ENCODE peak calls at places on chromosomes 11 and 22, in nine cellular contexts. X is A549, E is IMR-90, U is tibial nerve, Z is uterus, I is GM12878, V is testis, T is vagina, D is lower leg skin. F is an unnamed sample.

GRCh38 chr11:116600930-116601329 is 171.9 kb downstream of the BUD13 start:
- DNase-seq in V (no peak), D (peak; percentile 52), X (no peak), E (no peak), T (no peak), U (no peak), Z (no peak), I (no peak), F (no peak)

GRCh38 chr11:65801153-65801987 is 14.5 kb downstream of the OVOL1 start:
- DNase-seq in E (no peak), Z (no peak), U (no peak), D (no peak), V (no peak), I (no peak), X (no peak), T (no peak), F (no peak)

GRCh38 chr11:73729594-73730206 is 31.2 kb downstream of the RAB6A start:
- DNase-seq in T (no peak), V (no peak), Z (no peak), U (no peak), E (no peak), X (peak; percentile 28), D (peak; percentile 29), I (no peak), F (no peak)

GRCh38 chr22:20624161-20624616 is 116.8 kb downstream of the MED15 start:
- DNase-seq in Z (no peak), U (no peak), D (no peak), I (peak; percentile 85), X (no peak), V (no peak), T (no peak), E (peak; percentile 31), F (no peak)

GRCh38 chr11:35981581-35981980 is 37.7 kb downstream of the LDLRAD3 start:
- DNase-seq in X (no peak), D (no peak), V (no peak), E (no peak), Z (no peak), I (no peak), U (no peak), T (no peak), F (no peak)

GRCh38 chr11:122268601-122269130 is 152.7 kb upstream of the BLID start:
- DNase-seq in Z (no peak), V (no peak), X (no peak), U (no peak), E (no peak), I (no peak), D (no peak), T (no peak), F (no peak)

GRCh38 chr22:42275176-42275575 is 4.7 kb upstream of the TCF20 start:
- DNase-seq in E (no peak), I (no peak), T (no peak), Z (no peak), D (peak; percentile 77), X (no peak), U (no peak), V (no peak), F (no peak)

GRCh38 chr11:119089319-119089718 is 4.6 kb downstream of the HMBS start:
- DNase-seq in X (no peak), T (no peak), U (no peak), E (no peak), Z (no peak), I (no peak), V (no peak), D (no peak), F (no peak)

GRCh38 chr11:66006134-66006890 is 4.0 kb downstream of the BANF1 start:
- DNase-seq in E (no peak), Z (no peak), X (no peak), U (no peak), T (no peak), V (no peak), D (no peak), I (no peak), F (no peak)

GRCh38 chr11:61693897-61694840 is 14.0 kb downstream of the DAGLA start:
- DNase-seq in U (no peak), V (peak; percentile 76), X (no peak), D (no peak), I (no peak), E (no peak), Z (no peak), T (no peak), F (no peak)

GRCh38 chr11:96204366-96204659 is 138.7 kb downstream of the MAML2 start:
- DNase-seq in I (no peak), T (no peak), V (no peak), Z (no peak), E (no peak), D (no peak), U (no peak), X (no peak), F (no peak)

DNA sequence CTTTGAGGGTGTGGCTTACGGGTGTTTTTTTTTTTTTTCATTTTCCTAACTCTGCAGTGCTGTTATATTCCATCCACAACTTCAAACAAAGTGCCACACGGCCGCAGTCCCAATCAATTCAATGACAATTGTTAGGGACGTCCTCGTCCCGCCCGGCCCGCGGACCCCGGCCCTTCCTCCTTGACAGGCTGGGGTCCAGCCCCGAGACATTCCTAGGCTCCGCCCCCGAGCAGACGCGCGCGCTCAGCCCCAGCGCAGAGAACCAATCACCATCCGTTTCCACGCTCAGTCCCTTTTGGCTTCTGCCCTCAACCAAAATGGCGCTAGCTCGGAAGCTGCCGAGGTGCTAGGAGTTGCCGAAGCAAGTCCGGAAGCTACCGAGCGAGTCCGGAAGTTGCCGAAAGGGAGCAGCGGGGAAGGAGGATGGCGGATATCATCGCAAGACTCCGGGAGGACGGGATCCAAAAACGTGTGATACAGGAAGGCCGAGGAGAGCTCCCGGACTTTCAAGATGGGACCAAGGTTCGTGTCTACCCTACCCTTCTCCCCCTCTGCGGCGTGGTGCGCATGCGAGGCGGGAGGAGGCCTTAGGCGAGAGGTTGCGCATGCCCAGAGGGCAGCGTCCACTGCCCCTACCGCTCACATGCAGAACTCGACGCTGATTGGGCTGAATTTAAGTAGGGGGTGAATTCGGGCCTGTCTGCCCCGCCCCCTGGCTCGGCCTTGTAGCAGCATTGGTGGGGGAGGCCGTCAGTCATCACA is at the start of gene AIP:
- DNase-seq in U (peak; percentile 98), V (peak; percentile 98), T (peak; percentile 97), I (peak; percentile 97), X (peak; percentile 99), D (peak; percentile 99), Z (peak; percentile 97), E (peak; percentile 97), F (peak; percentile 96)
- TF ChIP-seq POLR2A in U (peak; percentile 12), V (no peak), T (no peak), I (peak; percentile 78), X (peak; percentile 33), D (peak; percentile 6), Z (peak; percentile 63), E (peak; percentile 77), F (peak; percentile 60)

GRCh38 chr11:134592391-134592990 is 180.4 kb upstream of the B3GAT1 start:
- DNase-seq in Z (no peak), T (peak; percentile 49), U (no peak), I (no peak), V (peak; percentile 89), D (no peak), E (no peak), X (no peak), F (no peak)
- TF ChIP-seq CTCF in Z (no peak), T (no peak), U (no peak), I (peak; percentile 48), V (no peak), D (no peak), E (no peak), X (peak; percentile 5), F (peak; percentile 41)

GRCh38 chr22:38068641-38069371 is 11.6 kb downstream of the PICK1 start:
- DNase-seq in I (no peak), T (no peak), D (no peak), E (no peak), U (no peak), Z (no peak), V (no peak), X (no peak), F (no peak)
- TF ChIP-seq POLR2A in I (no peak), T (no peak), D (no peak), E (no peak), U (no peak), Z (no peak), V (no peak), X (no peak), F (no peak)

GRCh38 chr11:911031-911889 is 650 bp upstream of the CHID1 start:
- DNase-seq in I (no peak), Z (peak; percentile 41), X (no peak), E (peak; percentile 64), T (no peak), V (peak; percentile 53), D (no peak), U (no peak), F (no peak)
- TF ChIP-seq CTCF in I (no peak), Z (no peak), X (no peak), E (no peak), T (no peak), V (no peak), D (no peak), U (no peak), F (no peak)

F was measured in right lobe of liver.